ENCODE peak calls at places on chromosomes 6 and 20, in five cellular contexts. Z is AG04450, A is body of pancreas, D is HepG2, V is esophagus squamous epithelium. S is an unnamed sample.

GRCh38 chr6:11538049-11538798 is 675 bp downstream of the TMEM170B start:
- DNase-seq in Z (no peak), A (peak), D (no peak), V (no peak), S (peak)

GRCh38 chr6:167097770-167098169 is 25.1 kb upstream of the CCR6 start:
- DNase-seq in Z (no peak), A (no peak), D (no peak), V (no peak), S (no peak)

GRCh38 chr6:132400641-132401119 is 595 bp downstream of the MOXD1 start:
- DNase-seq in Z (no peak), A (no peak), D (no peak), V (no peak), S (no peak)

GRCh38 chr6:33908025-33908424 is 104.2 kb upstream of the MLN start:
- DNase-seq in Z (no peak), A (peak), D (peak), V (no peak), S (no peak)

GRCh38 chr20:41005361-41005729 is 23.3 kb upstream of the TOP1 start:
- DNase-seq in Z (peak), A (peak), D (no peak), V (peak), S (no peak)

GRCh38 chr6:160424256-160424655 is 76.1 kb downstream of the SLC22A3 start:
- DNase-seq in Z (no peak), A (no peak), D (no peak), V (no peak), S (no peak)

GRCh38 chr6:1716845-1717244 is 107.1 kb downstream of the FOXC1 start:
- DNase-seq in Z (no peak), A (no peak), D (no peak), V (no peak), S (no peak)

GRCh38 chr6:153125032-153125431 is 6.0 kb downstream of the RGS17 start:
- DNase-seq in Z (no peak), A (no peak), D (no peak), V (no peak), S (no peak)

GRCh38 chr6:52729594-52729993 is 33.7 kb downstream of the GSTA2 start:
- DNase-seq in Z (no peak), A (peak), D (no peak), V (no peak), S (no peak)

GRCh38 chr20:24668791-24669190 is 199.4 kb downstream of the SYNDIG1 start:
- DNase-seq in Z (no peak), A (no peak), D (no peak), V (no peak), S (no peak)
- H3K4me3 ChIP-seq in Z (no peak), A (no peak), D (no peak), V (no peak), S (no peak)

GRCh38 chr20:21702553-21703467 is 2.7 kb upstream of the PAX1 start:
- DNase-seq in Z (no peak), A (peak), D (peak), V (no peak), S (peak)
- H3K4me3 ChIP-seq in Z (no peak), A (no peak), D (no peak), V (no peak), S (no peak)

GRCh38 chr6:154479388-154480143 is 30.9 kb downstream of the CNKSR3 start:
- DNase-seq in Z (peak), A (no peak), D (no peak), V (no peak), S (no peak)
- H3K4me3 ChIP-seq in Z (peak), A (no peak), D (no peak), V (no peak), S (no peak)

GRCh38 chr20:33407251-33407650 is 5.9 kb upstream of the CDK5RAP1 start:
- DNase-seq in Z (no peak), A (no peak), D (no peak), V (no peak), S (no peak)
- H3K4me3 ChIP-seq in Z (no peak), A (no peak), D (no peak), V (no peak), S (no peak)

S was measured in Jurkat, Clone E6-1.